ENCODE peak calls at places on chromosomes 4 and X, in seven cellular contexts. D is HS-27A, N is anterior cingulate cortex, S is AG20443, Y is DMS79, J is endothelial cell, Z is ecto neural progenitor cell. M is an unnamed sample.

GRCh38 chrX:110569506-110569905 is 210.9 kb downstream of the RTL9 start:
- DNase-seq in J (no peak), D (no peak), Z (no peak), Y (no peak), S (no peak), N (no peak), M (no peak)

GRCh38 chrX:68462653-68463052 is 29.4 kb upstream of the OPHN1 start:
- DNase-seq in D (peak), N (peak), Z (no peak), J (peak), Y (no peak), S (no peak), M (no peak)

GRCh38 chr4:132770776-132771175 is 378.3 kb upstream of the PCDH10 start:
- DNase-seq in N (no peak), Z (no peak), S (no peak), Y (no peak), D (no peak), J (no peak), M (no peak)

GRCh38 chr4:182655321-182655720 is 261.9 kb downstream of the DCTD start:
- DNase-seq in J (no peak), Z (no peak), S (no peak), D (no peak), N (no peak), Y (no peak), M (no peak)

GRCh38 chr4:175330236-175330635 is 412.1 kb downstream of the ADAM29 start:
- DNase-seq in Y (no peak), N (no peak), J (no peak), S (peak), Z (no peak), D (no peak), M (no peak)

GRCh38 chr4:110020139-110020538 is 107.5 kb downstream of the EGF start:
- DNase-seq in D (peak), N (no peak), Y (no peak), Z (no peak), J (no peak), S (peak), M (no peak)

GRCh38 chr4:119517361-119518229 is 111.0 kb downstream of the PDE5A start:
- DNase-seq in D (peak), S (peak), N (no peak), J (no peak), Z (no peak), Y (no peak), M (no peak)

GRCh38 chr4:40842318-40842717 is 92.6 kb downstream of the NSUN7 start:
- DNase-seq in D (no peak), S (no peak), N (peak), J (no peak), Y (no peak), Z (no peak), M (no peak)

GRCh38 chr4:23889814-23890269 is at the start of gene PPARGC1A:
- DNase-seq in S (peak), J (no peak), N (peak), Z (peak), D (no peak), Y (peak), M (peak)

GRCh38 chrX:98067611-98068010 is 1183.9 kb downstream of the RPA4 start:
- DNase-seq in S (peak), Z (no peak), J (no peak), D (no peak), N (no peak), Y (no peak), M (no peak)

GRCh38 chr4:155179216-155179615 is 29.2 kb upstream of the NPY2R start:
- DNase-seq in D (no peak), Z (no peak), J (no peak), S (no peak), Y (no peak), N (no peak), M (no peak)

GRCh38 chr4:38982356-38983095 is 49.7 kb downstream of the TMEM156 start:
- DNase-seq in D (no peak), N (no peak), J (no peak), Y (no peak), S (no peak), Z (no peak), M (no peak)

GRCh38 chr4:37490391-37491347 is 195.5 kb downstream of the RELL1 start:
- DNase-seq in Y (no peak), Z (no peak), N (no peak), J (no peak), D (no peak), S (no peak), M (no peak)

GRCh38 chr4:123104275-123104674 is 181.9 kb upstream of the NUDT6 start:
- DNase-seq in J (no peak), Y (no peak), N (no peak), Z (no peak), S (no peak), D (no peak), M (no peak)

GRCh38 chrX:78944351-78944750 is 840 bp upstream of the P2RY10 start:
- DNase-seq in D (no peak), J (no peak), Z (no peak), Y (no peak), S (no peak), N (no peak), M (no peak)

GRCh38 chrX:129823115-129823514 is 20.6 kb downstream of the ZDHHC9 start:
- DNase-seq in Y (no peak), N (peak), J (peak), Z (no peak), S (peak), D (no peak), M (no peak)

GRCh38 chr4:17027495-17027894 is 129.1 kb upstream of the LDB2 start:
- DNase-seq in Z (no peak), D (peak), Y (no peak), S (peak), N (no peak), J (no peak), M (no peak)

GRCh38 chr4:6473264-6474052 is 1.0 kb upstream of the PPP2R2C start:
- DNase-seq in D (no peak), Y (no peak), S (no peak), N (no peak), Z (peak), J (no peak), M (no peak)

GRCh38 chr4:122003335-122003734 is 51.5 kb upstream of the TRPC3 start:
- DNase-seq in N (no peak), S (peak), Y (no peak), D (no peak), Z (no peak), J (peak), M (no peak)

GRCh38 chr4:2867758-2868491 is 24.3 kb downstream of the ADD1 start:
- DNase-seq in J (no peak), N (no peak), Z (no peak), S (peak), Y (no peak), D (no peak), M (no peak)

GRCh38 chr4:55549888-55550287 is 3.2 kb upstream of the CLOCK start:
- DNase-seq in Z (no peak), N (no peak), S (peak), Y (no peak), J (no peak), D (peak), M (no peak)

GRCh38 chr4:173505924-173506779 is 23.9 kb downstream of the HAND2 start:
- DNase-seq in Y (no peak), D (no peak), J (peak), S (peak), N (peak), Z (peak), M (no peak)

GRCh38 chrX:138986866-138987265 is 275.3 kb upstream of the FGF13 start:
- DNase-seq in N (no peak), D (no peak), Y (no peak), Z (no peak), S (peak), J (no peak), M (no peak)

GRCh38 chrX:44903107-44903506 is 30.1 kb downstream of the KDM6A start:
- DNase-seq in S (peak), D (peak), Z (no peak), N (no peak), J (no peak), Y (no peak), M (no peak)

GRCh38 chr4:78688385-78688784 is 87.8 kb upstream of the BMP2K start:
- DNase-seq in Y (no peak), Z (no peak), N (no peak), J (no peak), S (peak), D (no peak), M (no peak)

GRCh38 chrX:44054863-44055601 is 81.8 kb upstream of the NDP start:
- DNase-seq in D (no peak), Z (no peak), Y (no peak), J (no peak), S (no peak), N (no peak), M (no peak)

GRCh38 chr4:2811830-2812599 is 19.1 kb downstream of the SH3BP2 start:
- DNase-seq in Y (no peak), N (peak), S (peak), Z (no peak), D (no peak), J (peak), M (no peak)

M was measured in NCI-H187 treated with DMSO at 0.1 percent for 48 hours.